ENCODE peak calls at places on chromosomes 12 and 14, in four cellular contexts. E, D, P and L are unnamed samples.

GRCh38 chr14:33542338-33543290 is 408.3 kb downstream of the EGLN3 start:
- DNase-seq in P (no peak), E (no peak), D (peak), L (no peak)

GRCh38 chr14:24037658-24038037 is 14.2 kb upstream of the CARMIL3 start:
- DNase-seq in E (no peak), P (no peak), D (no peak), L (no peak)

GRCh38 chr14:68945585-68946289 is 33.4 kb downstream of the ACTN1 start:
- DNase-seq in E (no peak), D (no peak), P (no peak), L (no peak)

GRCh38 chr14:22980672-22981089 is 1.7 kb downstream of the AJUBA start:
- DNase-seq in D (no peak), P (peak), E (peak), L (no peak)

GRCh38 chr14:36212577-36212976 is 36.1 kb upstream of the PTCSC3 start:
- DNase-seq in D (no peak), P (no peak), E (no peak), L (no peak)

GRCh38 chr12:74538491-74539258 is 1.0 kb downstream of the ATXN7L3B start:
- DNase-seq in P (no peak), E (no peak), D (peak), L (peak)

GRCh38 chr12:94585624-94586023 is 64.7 kb downstream of the TMCC3 start:
- DNase-seq in P (no peak), E (no peak), D (no peak), L (no peak)

GRCh38 chr12:131454418-131455217 is 256.3 kb upstream of the SFSWAP start:
- DNase-seq in E (peak), D (no peak), P (no peak), L (peak)

GRCh38 chr12:49832836-49833421 is 4.7 kb upstream of the NCKAP5L start:
- DNase-seq in P (no peak), D (peak), E (no peak), L (no peak)

GRCh38 chr12:22821985-22822384 is 197.0 kb downstream of the ETNK1 start:
- DNase-seq in P (no peak), E (no peak), D (peak), L (no peak)

GRCh38 chr14:61145258-61145902 is 135.8 kb downstream of the TMEM30B start:
- DNase-seq in D (peak), E (no peak), P (no peak), L (no peak)

GRCh38 chr14:104144911-104145825 is 6.8 kb downstream of the KIF26A start:
- DNase-seq in D (no peak), P (peak), E (no peak), L (no peak)

GRCh38 chr12:112738531-112738930 is 53.0 kb upstream of the RPH3A start:
- DNase-seq in D (no peak), E (no peak), P (no peak), L (no peak)

GRCh38 chr12:115973968-115974765 is 303.3 kb downstream of the MED13L start:
- DNase-seq in E (no peak), P (no peak), D (no peak), L (no peak)

GRCh38 chr12:3113671-3114070 is 36.5 kb downstream of the TSPAN9 start:
- DNase-seq in D (no peak), E (no peak), P (no peak), L (no peak)

GRCh38 chr14:98957211-98958047 is 314.6 kb downstream of the BCL11B start:
- DNase-seq in P (no peak), D (peak), E (no peak), L (no peak)

GRCh38 chr14:84864582-84865271 is 665.2 kb upstream of the FLRT2 start:
- DNase-seq in D (no peak), E (no peak), P (no peak), L (no peak)

GRCh38 chr12:65188179-65188709 is 18.9 kb downstream of the LEMD3 start:
- DNase-seq in P (no peak), E (no peak), D (no peak), L (no peak)

GRCh38 chr12:29066061-29066588 is 83.0 kb upstream of the FAR2 start:
- DNase-seq in P (no peak), E (no peak), D (peak), L (no peak)

GRCh38 chr14:20681348-20682126 is 2.8 kb upstream of the RNASE4 start:
- DNase-seq in P (peak), E (peak), D (peak), L (peak)

GRCh38 chr14:87108726-87109125 is 884.3 kb downstream of the GALC start:
- DNase-seq in P (no peak), E (no peak), D (peak), L (no peak)

GRCh38 chr12:109277899-109278762 is 31.0 kb downstream of the FOXN4 start:
- DNase-seq in P (no peak), E (no peak), D (no peak), L (no peak)

GRCh38 chr14:66645716-66646115 is 137.8 kb downstream of the GPHN start:
- DNase-seq in P (no peak), D (peak), E (no peak), L (no peak)

GRCh38 chr12:106183735-106184134 is 45.0 kb upstream of the NUAK1 start:
- DNase-seq in E (no peak), D (no peak), P (no peak), L (no peak)